ENCODE peak calls at places on chromosomes 13 and 19, in four cellular contexts. One of them, this sample, is unnamed.

GRCh38 chr13:73618275-73618865 is 515.8 kb downstream of the KLF12 start:
- DNase-seq in astrocyte of the spinal cord: no peak
- DNase-seq in heart left ventricle: no peak
- DNase-seq in AG04449: no peak
- DNase-seq in this sample: no peak

GRCh38 chr13:105778196-105778595 is 757.3 kb downstream of the EFNB2 start:
- DNase-seq in astrocyte of the spinal cord: peak; percentile 65
- DNase-seq in AG04449: peak; percentile 24
- DNase-seq in heart left ventricle: no peak
- DNase-seq in this sample: peak; percentile 63

GRCh38 chr13:23765531-23765930 is 123.7 kb downstream of the MIPEP start:
- DNase-seq in astrocyte of the spinal cord: no peak
- DNase-seq in AG04449: no peak
- DNase-seq in heart left ventricle: no peak
- DNase-seq in this sample: no peak

GRCh38 chr19:5960005-5961001 is 17.6 kb downstream of the RANBP3 start:
- DNase-seq in heart left ventricle: peak; percentile 77
- DNase-seq in astrocyte of the spinal cord: no peak
- DNase-seq in AG04449: no peak
- DNase-seq in this sample: no peak

GRCh38 chr13:30329009-30329585 is 21.7 kb upstream of the KATNAL1 start:
- DNase-seq in AG04449: no peak
- DNase-seq in astrocyte of the spinal cord: no peak
- DNase-seq in heart left ventricle: no peak
- DNase-seq in this sample: peak; percentile 19

GRCh38 chr19:33444238-33444992 is 70.9 kb downstream of the CEBPG start:
- DNase-seq in AG04449: no peak
- DNase-seq in astrocyte of the spinal cord: no peak
- DNase-seq in heart left ventricle: no peak
- DNase-seq in this sample: no peak

GRCh38 chr13:109880371-109881346 is 94.3 kb upstream of the IRS2 start:
- DNase-seq in astrocyte of the spinal cord: no peak
- DNase-seq in heart left ventricle: no peak
- DNase-seq in AG04449: no peak
- DNase-seq in this sample: no peak

GRCh38 chr13:59452189-59452588 is 711.5 kb downstream of the DIAPH3 start:
- DNase-seq in heart left ventricle: no peak
- DNase-seq in astrocyte of the spinal cord: no peak
- DNase-seq in AG04449: no peak
- DNase-seq in this sample: no peak

GRCh38 chr13:30053904-30054303 is 203.5 kb upstream of the UBL3 start:
- DNase-seq in astrocyte of the spinal cord: no peak
- DNase-seq in heart left ventricle: no peak
- DNase-seq in AG04449: no peak
- DNase-seq in this sample: no peak

GRCh38 chr19:54422136-54422535 is 6.9 kb downstream of the TTYH1 start:
- DNase-seq in AG04449: no peak
- DNase-seq in astrocyte of the spinal cord: no peak
- DNase-seq in heart left ventricle: no peak
- DNase-seq in this sample: no peak

GRCh38 chr19:50558449-50558848 is 9.8 kb downstream of the LRRC4B start:
- DNase-seq in astrocyte of the spinal cord: no peak
- DNase-seq in heart left ventricle: no peak
- DNase-seq in AG04449: no peak
- DNase-seq in this sample: no peak
- TF ChIP-seq CTCF in astrocyte of the spinal cord: no peak
- TF ChIP-seq CTCF in heart left ventricle: no peak
- TF ChIP-seq CTCF in AG04449: no peak
- TF ChIP-seq CTCF in this sample: no peak

GRCh38 chr19:36060430-36060829 is 5.7 kb downstream of the WDR62 start:
- DNase-seq in AG04449: no peak
- DNase-seq in astrocyte of the spinal cord: peak; percentile 64
- DNase-seq in heart left ventricle: peak; percentile 54
- DNase-seq in this sample: peak; percentile 86
- TF ChIP-seq CTCF in AG04449: peak; percentile 89
- TF ChIP-seq CTCF in astrocyte of the spinal cord: peak; percentile 80
- TF ChIP-seq CTCF in heart left ventricle: peak; percentile 54
- TF ChIP-seq CTCF in this sample: peak; percentile 90

DNA sequence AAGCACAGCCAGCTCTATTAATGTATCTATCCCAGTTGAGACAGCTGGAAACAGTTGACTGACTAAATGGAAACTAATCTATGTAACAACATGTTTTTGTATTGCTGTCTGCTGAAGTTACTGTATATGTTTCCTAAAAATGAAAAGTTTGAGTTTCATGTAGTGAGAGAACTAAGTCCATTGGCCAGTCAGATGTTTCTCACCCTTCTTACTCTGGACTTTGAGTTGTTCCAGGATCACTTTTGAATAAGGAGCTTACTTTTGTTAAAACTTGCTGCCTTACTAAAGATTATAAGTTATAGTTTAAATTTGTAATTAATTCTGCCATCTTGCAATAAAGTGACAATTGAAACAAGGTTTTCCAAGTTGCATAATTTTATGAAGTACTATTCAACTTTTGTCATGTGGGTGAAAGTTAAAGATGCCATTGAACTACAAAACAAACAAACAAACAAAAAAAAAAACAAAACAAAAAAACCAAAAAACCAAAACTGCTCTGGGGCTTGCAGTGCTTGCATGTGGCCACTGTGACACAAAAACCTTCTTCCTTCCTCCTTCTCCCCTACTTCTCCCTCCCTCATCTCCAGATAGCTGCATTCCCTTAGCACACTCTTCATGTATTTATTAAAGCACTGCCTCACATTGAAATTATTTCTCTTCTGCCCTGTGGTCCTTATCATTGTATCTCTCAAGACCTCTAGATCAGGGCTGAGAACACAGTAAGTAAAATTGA is 15.3 kb downstream of the WDFY2 start:
- DNase-seq in heart left ventricle: no peak
- DNase-seq in AG04449: no peak
- DNase-seq in astrocyte of the spinal cord: no peak
- DNase-seq in this sample: no peak
- TF ChIP-seq CTCF in heart left ventricle: no peak
- TF ChIP-seq CTCF in AG04449: no peak
- TF ChIP-seq CTCF in astrocyte of the spinal cord: no peak
- TF ChIP-seq CTCF in this sample: peak; percentile 9

DNA sequence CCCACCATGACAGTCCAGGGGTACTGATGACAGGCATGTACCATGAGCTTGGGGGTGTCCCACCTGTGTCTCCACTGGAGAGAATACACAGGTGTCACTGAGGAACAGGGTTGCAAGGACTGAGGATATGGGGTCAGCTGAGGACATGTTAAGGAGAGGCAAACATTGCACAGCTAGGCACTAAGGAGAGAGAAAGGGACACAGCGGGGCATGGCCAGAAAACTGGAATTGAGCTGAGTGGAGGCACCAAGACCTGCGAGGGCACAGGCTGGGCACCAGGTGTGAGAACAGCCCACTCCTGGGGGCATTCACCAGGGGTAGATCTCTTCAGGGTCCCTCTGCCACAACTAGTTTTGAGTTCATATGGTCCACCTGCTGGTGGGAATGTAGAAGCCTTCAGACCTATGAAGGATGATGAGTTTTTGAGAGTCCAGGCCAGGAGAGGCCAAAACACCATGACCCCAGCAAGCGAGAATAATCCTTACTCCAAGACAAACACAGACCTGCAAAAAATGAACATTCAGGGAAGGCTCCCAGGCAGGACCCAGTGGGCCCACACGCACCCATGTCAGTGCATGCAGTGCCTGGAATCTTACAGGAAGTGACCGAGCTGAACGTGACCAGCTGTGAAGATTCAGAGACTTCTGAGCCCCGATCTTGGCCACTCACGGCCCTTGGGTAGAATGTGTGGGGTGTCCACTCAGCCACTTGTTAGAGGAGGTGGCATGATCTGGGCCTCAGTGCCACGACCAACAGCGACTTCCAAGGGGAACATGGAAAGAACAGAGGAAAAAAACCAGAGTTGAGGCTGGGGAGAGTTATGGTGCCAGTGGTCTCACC is 1.4 kb upstream of the ZNF584 start:
- DNase-seq in heart left ventricle: no peak
- DNase-seq in AG04449: no peak
- DNase-seq in astrocyte of the spinal cord: no peak
- DNase-seq in this sample: peak; percentile 38
- TF ChIP-seq CTCF in heart left ventricle: no peak
- TF ChIP-seq CTCF in AG04449: no peak
- TF ChIP-seq CTCF in astrocyte of the spinal cord: peak; percentile 42
- TF ChIP-seq CTCF in this sample: peak; percentile 59

DNA sequence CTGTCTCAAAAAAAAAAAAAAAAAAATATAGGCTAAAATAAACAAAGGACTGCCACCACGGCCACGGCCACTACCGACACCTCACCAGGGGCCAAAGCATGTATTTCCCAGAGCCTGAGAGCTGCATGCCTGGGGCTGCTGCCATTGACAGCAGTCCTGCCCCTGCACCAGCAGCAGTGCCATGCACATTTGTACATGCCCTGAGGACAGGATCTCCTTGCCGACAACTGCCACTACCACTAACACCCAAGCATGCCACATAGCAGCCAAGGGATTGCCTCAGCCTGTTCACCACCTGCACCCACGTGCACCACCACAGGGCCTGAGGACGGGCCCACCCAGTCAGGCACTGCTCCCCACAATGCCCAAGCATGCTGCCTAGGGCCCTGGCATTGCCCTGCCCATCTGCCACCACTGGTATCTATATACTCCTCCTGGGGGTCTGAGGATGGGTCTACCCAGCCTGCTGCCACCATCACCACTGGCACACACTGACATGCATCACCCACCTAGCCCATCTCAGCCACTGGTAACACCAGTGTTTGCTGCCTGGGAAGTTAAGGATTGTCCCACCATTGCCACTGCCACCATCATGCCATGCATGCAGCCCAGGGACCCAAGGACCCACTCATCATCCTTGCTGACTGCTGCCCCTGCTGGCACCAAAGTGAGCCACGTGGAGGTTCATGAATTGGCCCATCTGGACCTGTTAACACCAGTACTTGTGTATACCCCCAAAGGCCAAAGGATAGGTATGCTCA is 10.6 kb upstream of the NUP62 start:
- DNase-seq in astrocyte of the spinal cord: no peak
- DNase-seq in AG04449: no peak
- DNase-seq in heart left ventricle: no peak
- DNase-seq in this sample: no peak
- TF ChIP-seq CTCF in astrocyte of the spinal cord: no peak
- TF ChIP-seq CTCF in AG04449: no peak
- TF ChIP-seq CTCF in heart left ventricle: no peak
- TF ChIP-seq CTCF in this sample: peak; percentile 29

GRCh38 chr13:45949161-45949560 is 97.6 kb upstream of the SIAH3 start:
- DNase-seq in AG04449: peak; percentile 21
- DNase-seq in heart left ventricle: no peak
- DNase-seq in astrocyte of the spinal cord: peak; percentile 62
- DNase-seq in this sample: peak; percentile 84
- TF ChIP-seq CTCF in AG04449: no peak
- TF ChIP-seq CTCF in heart left ventricle: no peak
- TF ChIP-seq CTCF in astrocyte of the spinal cord: no peak
- TF ChIP-seq CTCF in this sample: no peak

GRCh38 chr13:48728876-48729275 is 75.1 kb downstream of the CYSLTR2 start:
- DNase-seq in AG04449: no peak
- DNase-seq in astrocyte of the spinal cord: no peak
- DNase-seq in heart left ventricle: no peak
- DNase-seq in this sample: no peak

GRCh38 chr13:48733739-48734329 is 80.1 kb downstream of the CYSLTR2 start:
- DNase-seq in heart left ventricle: no peak
- DNase-seq in astrocyte of the spinal cord: no peak
- DNase-seq in AG04449: no peak
- DNase-seq in this sample: no peak

GRCh38 chr13:48728226-48728625 is 74.5 kb downstream of the CYSLTR2 start:
- DNase-seq in AG04449: no peak
- DNase-seq in astrocyte of the spinal cord: no peak
- DNase-seq in heart left ventricle: no peak
- DNase-seq in this sample: no peak

GRCh38 chr13:48731957-48732569 is 78.3 kb downstream of the CYSLTR2 start:
- DNase-seq in AG04449: no peak
- DNase-seq in heart left ventricle: peak; percentile 38
- DNase-seq in astrocyte of the spinal cord: no peak
- DNase-seq in this sample: peak; percentile 60

DNA sequence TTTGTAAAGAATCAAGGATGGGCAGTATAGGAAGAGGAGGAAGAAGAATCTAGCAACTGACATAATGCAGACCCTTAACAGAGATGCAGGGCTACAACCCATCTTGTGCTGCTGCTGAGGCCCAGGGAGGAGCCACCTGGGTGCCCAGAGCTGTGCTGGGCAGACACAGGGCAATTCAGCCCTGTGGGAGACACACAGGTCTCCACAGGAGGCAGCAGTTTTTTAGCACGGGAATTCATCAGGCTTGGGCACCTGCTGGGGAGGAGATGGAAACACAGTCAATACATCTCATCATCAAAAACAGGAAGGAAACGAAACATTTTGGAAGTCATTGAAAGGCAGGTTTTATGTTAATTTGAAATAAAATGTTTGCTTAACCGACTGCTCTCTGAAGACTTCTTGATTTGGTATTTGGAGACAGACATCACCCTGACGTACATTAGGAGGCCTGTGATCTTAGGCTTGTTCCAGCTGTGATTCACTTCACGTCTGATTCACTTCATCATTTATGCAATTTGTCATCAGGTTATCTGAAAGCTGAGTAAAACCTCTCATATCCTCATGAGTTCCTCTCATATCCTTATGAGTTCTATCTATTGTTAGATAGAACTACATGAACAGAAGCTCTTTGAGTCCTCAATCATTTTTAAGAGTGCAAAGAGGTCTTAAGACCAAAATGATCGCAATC is 77.4 kb downstream of the CYSLTR2 start:
- DNase-seq in AG04449: no peak
- DNase-seq in heart left ventricle: no peak
- DNase-seq in astrocyte of the spinal cord: peak; percentile 42
- DNase-seq in this sample: peak; percentile 87
- TF ChIP-seq CTCF in AG04449: no peak
- TF ChIP-seq CTCF in heart left ventricle: no peak
- TF ChIP-seq CTCF in astrocyte of the spinal cord: no peak
- TF ChIP-seq CTCF in this sample: peak; percentile 20

DNA sequence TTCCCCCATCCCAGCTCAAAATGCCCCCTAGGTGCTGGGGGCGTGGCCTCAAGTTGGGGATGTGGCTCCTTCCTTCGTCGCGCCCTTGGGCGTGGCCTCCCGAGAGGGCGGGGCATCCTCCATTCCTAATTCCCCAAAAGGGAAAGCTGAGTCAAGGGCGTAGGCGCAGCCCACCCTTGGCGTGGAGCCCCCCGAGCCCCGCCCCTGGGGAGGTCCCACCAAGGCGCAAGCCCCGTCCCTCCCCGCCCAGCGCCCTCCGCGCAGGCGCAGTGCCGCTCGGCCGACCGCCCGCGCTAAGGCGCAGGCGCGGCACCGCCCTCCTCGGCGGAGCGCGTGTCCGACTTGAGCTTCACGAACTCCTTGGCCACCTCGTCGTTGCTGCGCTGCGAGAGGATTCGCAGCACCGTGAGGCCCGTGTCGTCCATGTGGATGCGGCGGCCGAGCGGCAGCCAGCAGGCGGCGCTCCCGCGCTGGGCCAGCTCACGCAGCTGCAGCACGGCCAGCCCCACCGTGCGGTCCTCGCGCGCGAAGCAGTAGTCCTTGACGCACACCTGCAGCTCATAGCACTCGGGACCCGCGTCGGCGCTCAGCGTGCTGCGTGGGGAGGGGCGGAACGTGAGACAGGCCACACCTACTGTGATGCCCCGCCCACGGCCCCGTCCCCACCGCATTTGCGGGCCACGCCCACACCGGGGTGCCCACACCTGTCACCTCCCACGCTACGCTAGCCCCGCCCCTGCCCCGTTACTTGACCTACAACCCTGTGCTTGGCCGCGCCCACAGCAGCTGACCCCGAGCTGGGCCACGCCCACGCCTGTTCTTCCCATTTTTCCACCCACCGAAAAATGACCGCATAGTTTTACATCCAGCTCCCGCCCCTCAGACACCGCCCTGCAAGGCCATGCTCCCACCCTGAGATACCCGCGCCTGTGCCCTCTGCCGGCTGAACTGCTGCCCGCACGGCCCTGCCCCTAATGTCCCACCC is 50.6 kb downstream of the COLGALT1 start:
- DNase-seq in astrocyte of the spinal cord: peak; percentile 70
- DNase-seq in AG04449: no peak
- DNase-seq in heart left ventricle: peak; percentile 75
- DNase-seq in this sample: peak; percentile 79
- TF ChIP-seq CTCF in astrocyte of the spinal cord: peak; percentile 48
- TF ChIP-seq CTCF in AG04449: peak; percentile 55
- TF ChIP-seq CTCF in heart left ventricle: peak; percentile 46
- TF ChIP-seq CTCF in this sample: peak; percentile 41